ENCODE peak calls at places on chromosomes 13 and 19, in eight cellular contexts. E, W, Z, K, O, X, D and B are unnamed samples.

GRCh38 chr19:44741841-44742352 is 6.6 kb upstream of the BCL3 start:
- DNase-seq in E (peak; percentile 100), W (peak; percentile 97), Z (no peak), K (peak; percentile 99), O (peak; percentile 98), X (no peak), D (peak; percentile 92), B (peak; percentile 95)

GRCh38 chr13:110907951-110908898 is 6.6 kb downstream of the ANKRD10 start:
- DNase-seq in E (peak; percentile 86), W (peak; percentile 60), Z (no peak), K (no peak), O (no peak), X (no peak), D (no peak), B (no peak)

GRCh38 chr13:107534548-107534947 is 680.8 kb downstream of the LIG4 start:
- DNase-seq in E (peak; percentile 31), W (no peak), Z (no peak), K (no peak), O (no peak), X (no peak), D (no peak), B (no peak)

GRCh38 chr13:46303743-46304385 is 83.2 kb downstream of the RUBCNL start:
- DNase-seq in E (no peak), W (no peak), Z (no peak), K (no peak), O (no peak), X (no peak), D (no peak), B (no peak)

GRCh38 chr13:26458196-26458734 is 99.2 kb upstream of the WASF3 start:
- DNase-seq in E (no peak), W (no peak), Z (no peak), K (no peak), O (no peak), X (no peak), D (no peak), B (no peak)

GRCh38 chr19:29779921-29780320 is 31.9 kb upstream of the CCNE1 start:
- DNase-seq in E (no peak), W (no peak), Z (no peak), K (no peak), O (no peak), X (no peak), D (no peak), B (no peak)

GRCh38 chr13:89465366-89465765 is 1794.2 kb downstream of the SLITRK5 start:
- DNase-seq in E (peak; percentile 86), W (no peak), Z (no peak), K (no peak), O (no peak), X (no peak), D (peak; percentile 49), B (no peak)

GRCh38 chr13:113495494-113496251 is 5.2 kb upstream of the DCUN1D2 start:
- DNase-seq in E (no peak), W (no peak), Z (no peak), K (no peak), O (no peak), X (no peak), D (no peak), B (no peak)

GRCh38 chr13:110137677-110138008 is 169.3 kb downstream of the COL4A1 start:
- DNase-seq in E (no peak), W (peak; percentile 45), Z (no peak), K (peak; percentile 59), O (no peak), X (no peak), D (no peak), B (peak; percentile 38)

GRCh38 chr19:7988307-7988706 is 17.1 kb downstream of the ELAVL1 start:
- DNase-seq in E (no peak), W (no peak), Z (no peak), K (no peak), O (no peak), X (no peak), D (no peak), B (no peak)

GRCh38 chr19:16736709-16737108 is 17.1 kb downstream of the NWD1 start:
- DNase-seq in E (no peak), W (no peak), Z (no peak), K (no peak), O (no peak), X (no peak), D (no peak), B (no peak)

GRCh38 chr19:32543107-32543900 is 37.7 kb upstream of the PDCD5 start:
- DNase-seq in E (no peak), W (no peak), Z (no peak), K (no peak), O (no peak), X (no peak), D (no peak), B (no peak)

GRCh38 chr13:24709186-24709913 is 29.1 kb downstream of the ATP12A start:
- DNase-seq in E (no peak), W (no peak), Z (peak; percentile 23), K (no peak), O (no peak), X (no peak), D (no peak), B (no peak)

GRCh38 chr13:32029684-32030083 is 1.9 kb upstream of the FRY start:
- DNase-seq in E (no peak), W (no peak), Z (no peak), K (no peak), O (no peak), X (no peak), D (no peak), B (no peak)